ENCODE peak calls at places on chromosomes 16 and 17, in ten cellular contexts. F is fibroblast of pulmonary artery, S is natural killer cell, P is mucosa of gallbladder, X is tibial nerve, O is fibroblast of the aortic adventitia, J is Karpas-422, C is neural progenitor cell, I is NCI-H1092 treated with DMSO at 0.1 percent for 48 hours, A is epithelial cell of prostate. K is an unnamed sample.

GRCh38 chr17:18138065-18138749 is 29.7 kb downstream of the MYO15A start:
- DNase-seq in F (no peak), S (no peak), P (no peak), X (no peak), O (no peak), J (no peak), C (no peak), I (no peak), A (no peak), K (no peak)

GRCh38 chr17:76682306-76682705 is 28.5 kb downstream of the MXRA7 start:
- DNase-seq in F (peak), S (no peak), P (no peak), X (peak), O (peak), J (no peak), C (no peak), I (no peak), A (no peak), K (no peak)

GRCh38 chr16:4882633-4883285 is 35.5 kb downstream of the UBN1 start:
- DNase-seq in F (peak), S (no peak), P (peak), X (peak), O (no peak), J (no peak), C (no peak), I (peak), A (peak), K (peak)

GRCh38 chr16:750454-750853 is 9.7 kb upstream of the CIAO3 start:
- DNase-seq in F (no peak), S (no peak), P (no peak), X (no peak), O (no peak), J (no peak), C (no peak), I (no peak), A (no peak), K (peak)

GRCh38 chr17:18267927-18268711 is 7.7 kb downstream of the MIEF2 start:
- DNase-seq in F (peak), S (no peak), P (no peak), X (no peak), O (peak), J (no peak), C (peak), I (no peak), A (no peak), K (no peak)

GRCh38 chr16:84356591-84357116 is 11.7 kb upstream of the ATP2C2 start:
- DNase-seq in F (no peak), S (no peak), P (no peak), X (no peak), O (no peak), J (no peak), C (peak), I (peak), A (no peak), K (no peak)

GRCh38 chr16:53506254-53506653 is 3.2 kb upstream of the AKTIP start:
- DNase-seq in F (no peak), S (no peak), P (no peak), X (no peak), O (no peak), J (no peak), C (no peak), I (no peak), A (no peak), K (no peak)

GRCh38 chr17:4658478-4659305 is 17.2 kb upstream of the ALOX15 start:
- DNase-seq in F (peak), S (no peak), P (no peak), X (no peak), O (peak), J (no peak), C (no peak), I (no peak), A (no peak), K (no peak)

GRCh38 chr17:82480345-82480744 is 21.8 kb downstream of the NARF start:
- DNase-seq in F (no peak), S (no peak), P (no peak), X (no peak), O (no peak), J (no peak), C (no peak), I (no peak), A (no peak), K (no peak)

GRCh38 chr17:57747221-57748017 is 2.3 kb upstream of the CCDC182 start:
- DNase-seq in F (peak), S (no peak), P (peak), X (peak), O (peak), J (peak), C (peak), I (peak), A (no peak), K (peak)

GRCh38 chr17:77873518-77874302 is 84.8 kb upstream of the TNRC6C start:
- DNase-seq in F (no peak), S (no peak), P (no peak), X (no peak), O (no peak), J (no peak), C (no peak), I (peak), A (no peak), K (no peak)

GRCh38 chr16:17519556-17519955 is 48.8 kb upstream of the XYLT1 start:
- DNase-seq in F (no peak), S (no peak), P (no peak), X (no peak), O (no peak), J (no peak), C (no peak), I (no peak), A (no peak), K (no peak)

GRCh38 chr16:59164461-59164860 is 430.3 kb upstream of the GOT2 start:
- DNase-seq in F (no peak), S (no peak), P (no peak), X (no peak), O (no peak), J (no peak), C (peak), I (no peak), A (no peak), K (no peak)